ENCODE peak calls at places on chromosome 6, in five cellular contexts. One of them, this sample, is unnamed. For H3K36me3 and H3K4me1, the result is how much of the 10 kb centered on the place peaks cover.

GRCh38 chr6:6469074-6469473 is 119.4 kb upstream of the LY86 start:
- DNase-seq in aorta: peak
- DNase-seq in SJSA1: no peak
- DNase-seq in spleen: no peak
- DNase-seq in transverse colon: no peak
- DNase-seq in this sample: no peak

GRCh38 chr6:80594461-80594860 is 488.0 kb downstream of the BCKDHB start:
- DNase-seq in aorta: no peak
- DNase-seq in transverse colon: no peak
- DNase-seq in spleen: no peak
- DNase-seq in SJSA1: no peak
- DNase-seq in this sample: no peak

GRCh38 chr6:117478853-117479231 is 3.6 kb upstream of the DCBLD1 start:
- DNase-seq in transverse colon: no peak
- DNase-seq in aorta: no peak
- DNase-seq in SJSA1: no peak
- DNase-seq in spleen: no peak
- DNase-seq in this sample: no peak

GRCh38 chr6:22029169-22029568 is 267.7 kb downstream of the PRL start:
- DNase-seq in aorta: no peak
- DNase-seq in spleen: no peak
- DNase-seq in SJSA1: peak
- DNase-seq in transverse colon: no peak
- DNase-seq in this sample: no peak

GRCh38 chr6:40286721-40287120 is 300.4 kb downstream of the LRFN2 start:
- DNase-seq in transverse colon: no peak
- DNase-seq in aorta: no peak
- DNase-seq in spleen: no peak
- DNase-seq in SJSA1: no peak
- DNase-seq in this sample: no peak

GRCh38 chr6:80530096-80530495 is 423.6 kb downstream of the BCKDHB start:
- DNase-seq in aorta: no peak
- DNase-seq in spleen: no peak
- DNase-seq in SJSA1: no peak
- DNase-seq in transverse colon: no peak
- DNase-seq in this sample: no peak

GRCh38 chr6:154868143-154868594 is 126.9 kb upstream of the TIAM2 start:
- DNase-seq in SJSA1: peak
- DNase-seq in spleen: no peak
- DNase-seq in transverse colon: no peak
- DNase-seq in aorta: no peak
- DNase-seq in this sample: no peak

GRCh38 chr6:97674802-97675201 is 391.8 kb upstream of the MMS22L start:
- DNase-seq in spleen: no peak
- DNase-seq in SJSA1: peak
- DNase-seq in aorta: no peak
- DNase-seq in transverse colon: no peak
- DNase-seq in this sample: no peak

GRCh38 chr6:56790424-56790823 is 147.7 kb upstream of the DST start:
- DNase-seq in SJSA1: no peak
- DNase-seq in transverse colon: no peak
- DNase-seq in spleen: no peak
- DNase-seq in aorta: no peak
- DNase-seq in this sample: no peak

GRCh38 chr6:5006182-5006581 is 2.3 kb upstream of the RPP40 start:
- DNase-seq in aorta: no peak
- DNase-seq in spleen: no peak
- DNase-seq in transverse colon: no peak
- DNase-seq in SJSA1: no peak
- DNase-seq in this sample: no peak

GRCh38 chr6:137829641-137830083 is 37.4 kb upstream of the TNFAIP3 start:
- DNase-seq in aorta: no peak
- DNase-seq in spleen: no peak
- DNase-seq in SJSA1: peak
- DNase-seq in transverse colon: no peak
- DNase-seq in this sample: no peak

GRCh38 chr6:98672681-98673475 is 161.5 kb upstream of the POU3F2 start:
- DNase-seq in SJSA1: no peak
- DNase-seq in transverse colon: no peak
- DNase-seq in spleen: no peak
- DNase-seq in aorta: no peak
- DNase-seq in this sample: no peak

GRCh38 chr6:79377047-79377446 is 142.6 kb upstream of the HMGN3 start:
- DNase-seq in aorta: no peak
- DNase-seq in spleen: no peak
- DNase-seq in SJSA1: no peak
- DNase-seq in transverse colon: no peak
- DNase-seq in this sample: no peak

GRCh38 chr6:25659633-25660368 is 7.8 kb downstream of the SCGN start:
- DNase-seq in SJSA1: no peak
- DNase-seq in spleen: no peak
- DNase-seq in aorta: no peak
- DNase-seq in transverse colon: no peak
- DNase-seq in this sample: no peak

GRCh38 chr6:33634203-33634727 is 13.1 kb downstream of the ITPR3 start:
- DNase-seq in SJSA1: no peak
- DNase-seq in transverse colon: no peak
- DNase-seq in aorta: no peak
- DNase-seq in spleen: no peak
- DNase-seq in this sample: no peak

GRCh38 chr6:33204165-33204414 is 365 bp upstream of the HSD17B8 start:
- DNase-seq in aorta: no peak
- DNase-seq in SJSA1: no peak
- DNase-seq in spleen: no peak
- DNase-seq in transverse colon: no peak
- DNase-seq in this sample: no peak

GRCh38 chr6:27752038-27752885 is 159.9 kb downstream of the OR2B2 start:
- DNase-seq in transverse colon: peak
- DNase-seq in SJSA1: peak
- DNase-seq in spleen: peak
- DNase-seq in aorta: peak
- DNase-seq in this sample: no peak

GRCh38 chr6:105757512-105758200 is 328.5 kb upstream of the PRDM1 start:
- DNase-seq in transverse colon: peak
- DNase-seq in aorta: no peak
- DNase-seq in SJSA1: no peak
- DNase-seq in spleen: no peak
- DNase-seq in this sample: no peak

GRCh38 chr6:152634773-152635172 is 2.4 kb downstream of the SYNE1 start:
- DNase-seq in spleen: peak
- DNase-seq in aorta: no peak
- DNase-seq in transverse colon: no peak
- DNase-seq in SJSA1: no peak
- DNase-seq in this sample: no peak

GRCh38 chr6:135438907-135439535 is 58.5 kb downstream of the AHI1 start:
- DNase-seq in spleen: no peak
- DNase-seq in SJSA1: no peak
- DNase-seq in aorta: no peak
- DNase-seq in transverse colon: no peak
- DNase-seq in this sample: no peak

GRCh38 chr6:3352678-3353077 is 93.9 kb downstream of the PSMG4 start:
- DNase-seq in spleen: no peak
- DNase-seq in SJSA1: no peak
- DNase-seq in aorta: no peak
- DNase-seq in transverse colon: no peak
- DNase-seq in this sample: no peak

GRCh38 chr6:163355471-163355991 is 59.0 kb upstream of the QKI start:
- DNase-seq in SJSA1: peak
- DNase-seq in transverse colon: no peak
- DNase-seq in spleen: peak
- DNase-seq in aorta: peak
- DNase-seq in this sample: no peak

DNA sequence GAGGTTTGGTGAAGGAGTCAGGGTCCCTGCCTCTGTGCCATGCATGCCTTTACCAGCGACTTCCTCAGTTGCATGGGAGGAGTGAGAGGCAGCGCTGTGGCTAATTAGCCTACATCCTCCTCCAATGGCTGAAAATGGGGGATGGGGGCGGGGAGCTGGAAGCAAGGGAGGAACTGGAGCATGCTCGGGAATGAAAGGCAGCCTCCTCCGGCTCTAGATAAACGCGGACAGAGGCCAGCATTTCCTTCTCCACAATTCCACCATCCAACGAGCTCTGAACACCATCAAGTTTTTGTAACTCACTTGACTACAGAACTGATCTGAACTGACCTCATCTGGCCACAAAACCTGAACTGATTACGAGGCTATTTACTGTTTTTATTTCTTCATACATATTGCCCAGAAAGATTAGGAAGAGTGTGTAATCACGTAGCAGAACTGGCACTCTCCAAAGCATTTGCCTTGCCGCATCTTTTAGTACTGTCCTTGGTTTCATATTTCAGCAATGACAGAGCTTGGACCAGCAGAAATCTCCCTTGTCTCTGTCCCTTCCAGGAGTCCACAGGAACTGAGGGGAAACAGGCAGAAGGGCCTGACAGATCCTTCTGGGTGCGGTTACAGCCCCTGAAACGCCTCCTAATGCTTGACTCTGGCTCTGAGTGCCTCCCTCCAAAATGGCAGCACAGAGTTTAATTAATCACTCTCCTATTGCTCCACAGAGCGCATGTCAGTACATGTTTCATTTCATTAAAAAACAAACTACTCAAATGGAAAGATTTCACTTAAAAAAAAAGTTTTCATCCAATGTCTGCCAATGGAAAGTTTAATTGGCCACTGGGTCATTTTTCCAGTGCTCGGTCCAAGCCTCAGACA is 58.2 kb upstream of the TRAF3IP2 start:
- DNase-seq in transverse colon: no peak
- DNase-seq in SJSA1: no peak
- DNase-seq in spleen: no peak
- DNase-seq in aorta: peak
- DNase-seq in this sample: no peak
- H3K36me3 ChIP-seq in transverse colon: under half
- H3K36me3 ChIP-seq in SJSA1: under half
- H3K36me3 ChIP-seq in spleen: under half
- H3K36me3 ChIP-seq in aorta: under half
- H3K36me3 ChIP-seq in this sample: under half

GRCh38 chr6:43940071-43940392 is 170.0 kb downstream of the VEGFA start:
- DNase-seq in SJSA1: no peak
- DNase-seq in aorta: no peak
- DNase-seq in transverse colon: no peak
- DNase-seq in spleen: peak
- DNase-seq in this sample: no peak
- H3K4me1 ChIP-seq in SJSA1: under half
- H3K4me1 ChIP-seq in aorta: under half
- H3K4me1 ChIP-seq in transverse colon: under half
- H3K4me1 ChIP-seq in spleen: under half
- H3K4me1 ChIP-seq in this sample: under half

GRCh38 chr6:158595223-158595622 is 35.3 kb downstream of the TMEM181 start:
- DNase-seq in SJSA1: no peak
- DNase-seq in spleen: no peak
- DNase-seq in aorta: no peak
- DNase-seq in transverse colon: no peak
- DNase-seq in this sample: no peak

GRCh38 chr6:158597565-158597964 is 37.7 kb downstream of the TMEM181 start:
- DNase-seq in spleen: no peak
- DNase-seq in aorta: no peak
- DNase-seq in SJSA1: no peak
- DNase-seq in transverse colon: no peak
- DNase-seq in this sample: no peak

GRCh38 chr6:158593670-158594069 is 33.8 kb downstream of the TMEM181 start:
- DNase-seq in transverse colon: no peak
- DNase-seq in SJSA1: no peak
- DNase-seq in spleen: no peak
- DNase-seq in aorta: no peak
- DNase-seq in this sample: no peak

GRCh38 chr6:158599635-158600034 is 39.7 kb downstream of the TMEM181 start:
- DNase-seq in SJSA1: no peak
- DNase-seq in spleen: no peak
- DNase-seq in transverse colon: no peak
- DNase-seq in aorta: no peak
- DNase-seq in this sample: peak

DNA sequence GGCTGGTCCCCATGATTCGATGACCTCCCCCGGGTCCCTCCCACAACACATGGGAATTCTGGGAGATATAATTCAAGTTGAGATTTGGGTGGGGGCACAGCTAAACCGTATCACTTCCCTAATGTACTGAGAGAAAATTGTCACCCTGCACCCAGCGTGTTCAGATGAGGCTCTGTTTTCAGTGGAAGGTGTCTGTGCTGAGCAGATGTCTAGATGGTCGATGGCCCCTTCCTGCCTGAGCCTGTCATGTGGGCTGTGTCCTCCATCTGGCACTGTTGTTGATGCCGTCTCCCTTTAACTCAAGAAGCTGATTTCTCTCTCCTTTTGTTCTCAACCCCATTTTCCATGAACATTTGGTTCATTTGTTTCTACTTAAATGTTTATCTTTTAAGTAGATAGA is 37.0 kb downstream of the TMEM181 start:
- DNase-seq in spleen: no peak
- DNase-seq in SJSA1: no peak
- DNase-seq in aorta: no peak
- DNase-seq in transverse colon: no peak
- DNase-seq in this sample: no peak
- H3K36me3 ChIP-seq in spleen: under half
- H3K36me3 ChIP-seq in SJSA1: under half
- H3K36me3 ChIP-seq in aorta: under half
- H3K36me3 ChIP-seq in transverse colon: under half
- H3K36me3 ChIP-seq in this sample: under half

GRCh38 chr6:150637266-150637665 is 37.6 kb downstream of the PLEKHG1 start:
- DNase-seq in aorta: no peak
- DNase-seq in SJSA1: no peak
- DNase-seq in transverse colon: no peak
- DNase-seq in spleen: no peak
- DNase-seq in this sample: no peak
- H3K4me1 ChIP-seq in aorta: under half
- H3K4me1 ChIP-seq in SJSA1: under half
- H3K4me1 ChIP-seq in transverse colon: under half
- H3K4me1 ChIP-seq in spleen: half or more
- H3K4me1 ChIP-seq in this sample: under half

DNA sequence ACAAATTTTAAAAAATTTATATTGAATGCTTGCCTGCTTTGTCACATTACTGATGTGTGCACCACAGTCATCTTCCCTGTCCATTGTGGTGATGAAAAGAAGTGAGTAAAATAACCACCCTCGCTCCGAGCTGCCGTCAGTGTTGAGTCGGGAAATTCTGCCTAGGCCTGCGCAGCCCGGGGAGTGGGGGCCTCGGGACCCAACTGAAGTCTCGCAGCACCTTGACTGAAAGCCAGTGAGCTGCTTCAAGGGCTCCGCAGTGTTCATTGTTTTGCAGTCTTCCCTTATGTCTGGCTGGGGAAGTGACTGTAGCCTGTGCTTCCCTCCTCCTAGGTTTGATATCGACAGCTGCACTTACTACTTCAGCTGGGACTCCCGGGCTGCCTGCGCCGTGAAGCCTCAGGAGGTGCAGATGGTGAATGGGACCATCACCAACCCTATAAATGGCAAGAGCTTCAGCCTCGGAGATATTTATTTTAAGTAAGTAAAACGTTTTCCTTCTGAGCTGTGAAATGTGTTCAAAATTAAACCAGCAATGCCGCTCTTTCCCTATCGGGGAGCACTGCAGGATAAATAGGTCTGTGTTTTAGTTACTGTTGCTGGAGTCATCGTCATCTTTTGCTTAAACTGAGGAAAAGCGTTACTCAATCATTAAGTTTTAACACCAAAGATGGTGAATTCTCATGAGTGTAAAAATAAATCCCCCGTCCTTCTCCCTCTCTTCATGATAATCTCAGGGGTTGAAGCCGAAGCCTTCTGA is 32.7 kb upstream of the SLC22A1 start:
- DNase-seq in transverse colon: no peak
- DNase-seq in SJSA1: no peak
- DNase-seq in aorta: no peak
- DNase-seq in spleen: no peak
- DNase-seq in this sample: no peak
- H3K36me3 ChIP-seq in transverse colon: under half
- H3K36me3 ChIP-seq in SJSA1: half or more
- H3K36me3 ChIP-seq in aorta: under half
- H3K36me3 ChIP-seq in spleen: half or more
- H3K36me3 ChIP-seq in this sample: half or more